ENCODE peak calls at places on chromosomes 5 and 9, in five cellular contexts. D is HCT116, T is mammary epithelial cell, O is neural progenitor cell, S is IMR-90. L is an unnamed sample. For H3K4me1, the result is how much of the 10 kb centered on the place peaks cover.

GRCh38 chr9:114007991-114008666 is 70.0 kb downstream of the AMBP start:
- DNase-seq in O (no peak), D (no peak), T (no peak), S (no peak), L (no peak)

GRCh38 chr5:170623576-170624181 is 119.9 kb downstream of the KCNIP1 start:
- DNase-seq in S (peak), O (peak), T (peak), D (peak), L (peak)

GRCh38 chr9:86454701-86455402 is 100.6 kb upstream of the TUT7 start:
- DNase-seq in T (peak), D (no peak), O (no peak), S (peak), L (peak)

GRCh38 chr5:2754621-2755370 is 3.3 kb upstream of the IRX2 start:
- DNase-seq in S (no peak), O (peak), T (peak), D (no peak), L (no peak)

GRCh38 chr5:61332369-61332745 is 299 bp downstream of the ZSWIM6 start:
- DNase-seq in D (no peak), S (no peak), O (peak), T (peak), L (peak)

GRCh38 chr9:5543875-5544702 is 33.8 kb downstream of the PDCD1LG2 start:
- DNase-seq in T (no peak), S (no peak), D (no peak), O (no peak), L (no peak)

GRCh38 chr5:173303878-173304590 is 24.2 kb downstream of the STC2 start:
- DNase-seq in T (no peak), S (peak), D (no peak), O (peak), L (no peak)

GRCh38 chr9:123335227-123335985 is 20.6 kb upstream of the CRB2 start:
- DNase-seq in S (peak), T (peak), D (no peak), O (peak), L (peak)

GRCh38 chr5:131252824-131253171 is 11.1 kb upstream of the CDC42SE2 start:
- DNase-seq in O (no peak), S (no peak), T (no peak), D (no peak), L (peak)

GRCh38 chr9:79880626-79881025 is 308.9 kb downstream of the TLE4 start:
- DNase-seq in O (no peak), S (no peak), D (no peak), T (no peak), L (no peak)

GRCh38 chr9:111068816-111069215 is 30.5 kb upstream of the LPAR1 start:
- DNase-seq in S (no peak), D (no peak), O (no peak), T (no peak), L (peak)

GRCh38 chr5:111117149-111117548 is 25.0 kb downstream of the WDR36 start:
- DNase-seq in O (no peak), D (no peak), T (no peak), S (no peak), L (no peak)

GRCh38 chr9:89177401-89178161 is 1.0 kb downstream of the SHC3 start:
- DNase-seq in T (no peak), D (no peak), O (peak), S (no peak), L (no peak)

DNA sequence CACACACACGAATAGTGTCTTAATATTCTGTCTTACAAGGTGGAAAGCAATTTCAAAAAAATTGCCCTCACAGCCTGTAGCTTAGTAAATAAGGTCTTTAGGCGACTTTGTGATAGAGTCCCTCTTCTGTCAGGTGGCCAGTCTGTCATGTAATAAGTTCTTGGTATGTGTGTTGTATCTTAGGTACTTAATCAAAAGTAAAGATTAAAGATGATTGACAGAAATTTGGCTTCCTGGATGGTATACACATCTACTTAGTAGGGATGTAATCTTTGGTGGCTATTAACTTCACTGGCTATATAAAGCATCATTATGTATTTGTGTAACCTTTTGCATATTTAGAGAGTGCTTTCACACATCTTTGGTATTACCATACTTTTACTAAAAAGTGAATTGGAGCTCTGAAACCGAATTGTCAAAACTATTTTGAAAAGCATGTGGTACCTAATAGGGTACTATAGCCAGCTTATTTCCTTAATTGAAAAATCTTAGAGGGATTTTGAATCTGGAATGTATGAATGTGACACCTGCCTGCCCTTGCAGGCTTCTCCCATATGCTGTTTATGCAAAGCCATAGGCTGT is 3.4 kb downstream of the G3BP1 start:
- DNase-seq in O (no peak), T (no peak), D (no peak), S (no peak), L (no peak)
- H3K4me1 ChIP-seq in O (under half), T (under half), D (under half), S (under half), L (under half)

GRCh38 chr9:71037521-71037920 is 83.9 kb downstream of the TRPM3 start:
- DNase-seq in O (no peak), T (no peak), D (no peak), S (no peak), L (no peak)
- H3K4me2 ChIP-seq in O (no peak), T (no peak), D (no peak), S (no peak), L (no peak)

GRCh38 chr9:23926378-23926777 is 100.3 kb upstream of the ELAVL2 start:
- DNase-seq in S (no peak), D (no peak), O (no peak), T (no peak), L (no peak)
- H3K4me1 ChIP-seq in S (under half), D (under half), O (under half), T (under half), L (under half)

GRCh38 chr9:37669232-37669631 is 18.5 kb downstream of the FRMPD1 start:
- DNase-seq in D (no peak), T (peak), S (no peak), O (no peak), L (no peak)

GRCh38 chr9:37663926-37664325 is 13.2 kb downstream of the FRMPD1 start:
- DNase-seq in O (no peak), T (no peak), S (no peak), D (no peak), L (no peak)

GRCh38 chr9:37667706-37668672 is 17.2 kb downstream of the FRMPD1 start:
- DNase-seq in T (no peak), D (no peak), O (peak), S (no peak), L (no peak)
- H3K4me2 ChIP-seq in T (no peak), D (peak), O (no peak), S (no peak), L (no peak)

GRCh38 chr9:127822108-127822507 is 19.4 kb downstream of the FPGS start:
- DNase-seq in T (no peak), S (no peak), D (no peak), O (no peak), L (no peak)

GRCh38 chr9:127826253-127826913 is 23.7 kb downstream of the FPGS start:
- DNase-seq in D (no peak), S (no peak), T (no peak), O (no peak), L (no peak)

GRCh38 chr9:127829205-127829935 is 25.1 kb downstream of the ENG start:
- DNase-seq in S (no peak), T (no peak), D (no peak), O (no peak), L (no peak)

GRCh38 chr9:127828262-127829031 is 25.8 kb downstream of the FPGS start:
- DNase-seq in T (no peak), O (peak), D (peak), S (peak), L (peak)

DNA sequence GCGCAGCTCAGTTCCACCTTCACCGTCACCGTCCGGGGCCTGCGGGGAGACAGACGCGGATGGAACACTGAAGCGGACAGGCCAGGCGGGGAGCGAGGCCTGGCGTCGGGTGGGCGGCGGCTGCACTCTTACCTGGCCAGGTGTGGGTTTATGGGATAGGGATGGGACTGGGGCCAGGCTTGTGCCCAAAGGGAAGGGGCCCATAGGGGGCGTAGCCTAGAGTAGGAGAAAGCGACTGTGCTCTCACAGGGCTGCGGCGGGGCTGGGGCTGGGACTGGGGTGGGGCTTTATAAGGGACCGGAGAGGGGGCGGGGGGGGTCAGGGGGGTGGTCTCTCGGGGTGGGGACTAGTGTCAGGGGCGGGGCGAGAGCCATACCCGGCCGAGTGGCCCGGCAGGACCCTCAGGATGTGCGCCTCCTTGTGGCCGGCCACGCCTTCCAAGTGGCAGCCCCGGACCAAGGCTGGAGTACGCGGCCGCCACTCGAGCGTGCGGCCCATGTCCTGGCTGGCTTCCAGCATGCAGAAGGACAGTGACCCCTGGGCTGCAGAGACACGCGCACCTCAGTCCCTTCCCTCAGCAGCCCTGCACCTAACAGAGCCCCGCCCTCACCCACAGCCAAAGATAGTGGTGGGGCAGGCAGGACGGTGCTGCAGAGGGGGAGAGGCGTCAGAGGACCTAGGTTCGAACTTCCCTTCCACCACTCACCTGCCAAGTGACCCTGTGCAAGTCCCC is 22.8 kb downstream of the FPGS start:
- DNase-seq in O (peak), S (no peak), D (no peak), T (no peak), L (no peak)
- H3K4me1 ChIP-seq in O (under half), S (under half), D (under half), T (under half), L (under half)

GRCh38 chr9:116760636-116761035 is 73.5 kb downstream of the TRIM32 start:
- DNase-seq in T (no peak), S (no peak), O (no peak), D (no peak), L (no peak)
- H3K4me2 ChIP-seq in T (no peak), S (no peak), O (peak), D (no peak), L (no peak)